ENCODE peak calls at places on chromosomes 6 and 20, in five cellular contexts. D is neural crest cell, C is foreskin fibroblast, I is retina, A is COR-L47. Q is an unnamed sample.

GRCh38 chr6:41306187-41306854 is 19.8 kb upstream of the TREM1 start:
- DNase-seq in D (no peak), A (peak), C (peak), I (peak), Q (peak)

GRCh38 chr6:157325069-157325805 is 1.9 kb upstream of the TMEM242 start:
- DNase-seq in I (no peak), C (peak), A (no peak), D (no peak), Q (no peak)

GRCh38 chr20:5504061-5504739 is 187.4 kb upstream of the PROKR2 start:
- DNase-seq in C (peak), I (peak), D (no peak), A (peak), Q (peak)

GRCh38 chr6:5323979-5324378 is 62.7 kb downstream of the FARS2 start:
- DNase-seq in C (no peak), A (no peak), I (no peak), D (no peak), Q (no peak)

GRCh38 chr6:39792501-39793450 is 600 bp downstream of the DAAM2 start:
- DNase-seq in I (peak), A (no peak), D (no peak), C (peak), Q (no peak)

GRCh38 chr20:9218412-9219001 is 149.6 kb downstream of the PLCB4 start:
- DNase-seq in C (peak), I (no peak), D (no peak), A (no peak), Q (no peak)

GRCh38 chr6:146892613-146893401 is 294.0 kb downstream of the ADGB start:
- DNase-seq in D (no peak), I (no peak), C (peak), A (no peak), Q (peak)

GRCh38 chr6:101605874-101606273 is 212.4 kb downstream of the GRIK2 start:
- DNase-seq in C (no peak), I (no peak), A (no peak), D (no peak), Q (no peak)

GRCh38 chr6:122752990-122753687 is 26.4 kb upstream of the FABP7 start:
- DNase-seq in D (no peak), C (no peak), I (no peak), A (no peak), Q (no peak)

GRCh38 chr6:163701761-163702160 is 287.2 kb downstream of the QKI start:
- DNase-seq in I (no peak), C (no peak), D (no peak), A (no peak), Q (no peak)

GRCh38 chr6:21099338-21100314 is 493.9 kb upstream of the SOX4 start:
- DNase-seq in D (no peak), I (no peak), A (no peak), C (no peak), Q (no peak)

GRCh38 chr20:5642155-5642981 is 107.8 kb upstream of the SHLD1 start:
- DNase-seq in C (peak), I (peak), D (no peak), A (peak), Q (no peak)

GRCh38 chr20:61731363-61732181 is 334.1 kb downstream of the TAF4 start:
- DNase-seq in C (peak), I (no peak), D (no peak), A (no peak), Q (peak)

GRCh38 chr20:35387334-35387733 is 24.4 kb downstream of the UQCC1 start:
- DNase-seq in A (no peak), D (no peak), I (no peak), C (peak), Q (peak)

GRCh38 chr6:153790881-153791473 is 248.1 kb upstream of the OPRM1 start:
- DNase-seq in A (peak), D (peak), C (peak), I (no peak), Q (no peak)

GRCh38 chr20:62165762-62166399 is 16.9 kb upstream of the MTG2 start:
- DNase-seq in D (no peak), C (no peak), A (no peak), I (no peak), Q (no peak)

GRCh38 chr20:48530957-48531356 is 296.8 kb downstream of the PREX1 start:
- DNase-seq in I (no peak), C (no peak), D (no peak), A (no peak), Q (no peak)

GRCh38 chr20:31823360-31824124 is 4.4 kb downstream of the MYLK2 start:
- DNase-seq in C (no peak), D (no peak), A (no peak), I (peak), Q (no peak)

GRCh38 chr6:90296346-90297123 is at the start of gene BACH2:
- DNase-seq in A (peak), I (peak), D (peak), C (peak), Q (peak)

GRCh38 chr20:20412750-20413149 is 44.8 kb downstream of the INSM1 start:
- DNase-seq in D (no peak), A (no peak), I (no peak), C (no peak), Q (no peak)

GRCh38 chr6:17042422-17043147 is 59.3 kb upstream of the STMND1 start:
- DNase-seq in D (no peak), I (no peak), C (peak), A (peak), Q (peak)

GRCh38 chr6:219019-219570 is 73.2 kb upstream of the DUSP22 start:
- DNase-seq in I (no peak), A (no peak), C (no peak), D (no peak), Q (no peak)

GRCh38 chr6:3368701-3369100 is 88.1 kb downstream of the SLC22A23 start:
- DNase-seq in C (no peak), A (no peak), D (no peak), I (no peak), Q (no peak)

GRCh38 chr20:33415948-33416347 is 14.6 kb upstream of the CDK5RAP1 start:
- DNase-seq in C (peak), I (peak), D (peak), A (peak), Q (peak)

GRCh38 chr6:79031821-79032590 is 46.0 kb downstream of the PHIP start:
- DNase-seq in D (no peak), A (no peak), C (peak), I (no peak), Q (peak)

GRCh38 chr6:54646551-54647300 is 199.8 kb upstream of the FAM83B start:
- DNase-seq in D (no peak), C (no peak), I (no peak), A (no peak), Q (no peak)

GRCh38 chr20:45685896-45686295 is 15.9 kb upstream of the WFDC11 start:
- DNase-seq in C (peak), D (no peak), I (peak), A (no peak), Q (peak)

GRCh38 chr20:62861732-62862336 is at the start of gene TCFL5:
- DNase-seq in D (peak), I (peak), A (peak), C (peak), Q (peak)

GRCh38 chr20:22763257-22763906 is 179.0 kb upstream of the FOXA2 start:
- DNase-seq in D (no peak), A (no peak), C (no peak), I (no peak), Q (peak)

GRCh38 chr20:24164360-24164759 is 175.8 kb upstream of the GGTLC1 start:
- DNase-seq in D (peak), I (no peak), C (peak), A (no peak), Q (no peak)

GRCh38 chr6:82365011-82365751 is 1.6 kb downstream of the TPBG start:
- DNase-seq in D (peak), I (no peak), C (peak), A (peak), Q (peak)

GRCh38 chr20:20820780-20821495 is 108.5 kb upstream of the RALGAPA2 start:
- DNase-seq in I (peak), A (peak), D (no peak), C (peak), Q (no peak)

GRCh38 chr6:127053032-127053908 is 65.2 kb upstream of the RSPO3 start:
- DNase-seq in A (no peak), D (no peak), C (peak), I (no peak), Q (no peak)

GRCh38 chr20:49658508-49658907 is 55.2 kb downstream of the B4GALT5 start:
- DNase-seq in D (no peak), A (no peak), I (no peak), C (no peak), Q (no peak)

GRCh38 chr6:105474234-105474633 is 71.4 kb upstream of the PREP start:
- DNase-seq in D (no peak), C (peak), I (peak), A (no peak), Q (no peak)

Q was measured in AG08396.